ENCODE peak calls at places on chromosomes 1 and 21, in six cellular contexts. One of them, this sample, is unnamed. For H3K9me3, the result is how much of the 10 kb centered on the place peaks cover.

GRCh38 chr1:2136386-2136821 is 58.2 kb downstream of the FAAP20 start:
- DNase-seq in CD8-positive, alpha-beta T cell: no peak
- DNase-seq in left ventricle myocardium inferior: peak
- DNase-seq in adipocyte: no peak
- DNase-seq in PC-3: no peak
- DNase-seq in K562: no peak
- DNase-seq in this sample: no peak

GRCh38 chr1:24009406-24009805 is 29.3 kb upstream of the SRSF10 start:
- DNase-seq in K562: no peak
- DNase-seq in CD8-positive, alpha-beta T cell: no peak
- DNase-seq in left ventricle myocardium inferior: no peak
- DNase-seq in adipocyte: no peak
- DNase-seq in PC-3: peak
- DNase-seq in this sample: no peak

GRCh38 chr1:21647431-21648373 is 21.5 kb downstream of the RAP1GAP start:
- DNase-seq in PC-3: peak
- DNase-seq in K562: peak
- DNase-seq in adipocyte: peak
- DNase-seq in left ventricle myocardium inferior: no peak
- DNase-seq in CD8-positive, alpha-beta T cell: no peak
- DNase-seq in this sample: peak

GRCh38 chr1:84435159-84435558 is 36.9 kb downstream of the DNASE2B start:
- DNase-seq in CD8-positive, alpha-beta T cell: no peak
- DNase-seq in adipocyte: no peak
- DNase-seq in K562: no peak
- DNase-seq in PC-3: no peak
- DNase-seq in left ventricle myocardium inferior: no peak
- DNase-seq in this sample: no peak

GRCh38 chr1:200323856-200324400 is 85.9 kb downstream of the ZNF281 start:
- DNase-seq in CD8-positive, alpha-beta T cell: no peak
- DNase-seq in adipocyte: peak
- DNase-seq in left ventricle myocardium inferior: no peak
- DNase-seq in K562: no peak
- DNase-seq in PC-3: peak
- DNase-seq in this sample: no peak

GRCh38 chr1:150283260-150283659 is 906 bp downstream of the CIART start:
- DNase-seq in PC-3: no peak
- DNase-seq in CD8-positive, alpha-beta T cell: no peak
- DNase-seq in K562: no peak
- DNase-seq in left ventricle myocardium inferior: no peak
- DNase-seq in adipocyte: no peak
- DNase-seq in this sample: no peak

GRCh38 chr1:110478241-110478640 is 27.3 kb downstream of the PROK1 start:
- DNase-seq in adipocyte: no peak
- DNase-seq in CD8-positive, alpha-beta T cell: no peak
- DNase-seq in PC-3: no peak
- DNase-seq in K562: no peak
- DNase-seq in left ventricle myocardium inferior: no peak
- DNase-seq in this sample: no peak

GRCh38 chr1:210597555-210598134 is 268.9 kb downstream of the HHAT start:
- DNase-seq in PC-3: peak
- DNase-seq in left ventricle myocardium inferior: no peak
- DNase-seq in CD8-positive, alpha-beta T cell: no peak
- DNase-seq in K562: peak
- DNase-seq in adipocyte: peak
- DNase-seq in this sample: no peak

GRCh38 chr1:50208296-50208695 is 99.6 kb downstream of the ELAVL4 start:
- DNase-seq in K562: no peak
- DNase-seq in adipocyte: no peak
- DNase-seq in CD8-positive, alpha-beta T cell: no peak
- DNase-seq in left ventricle myocardium inferior: no peak
- DNase-seq in PC-3: no peak
- DNase-seq in this sample: no peak

GRCh38 chr1:196209983-196210382 is 398.3 kb downstream of the KCNT2 start:
- DNase-seq in left ventricle myocardium inferior: no peak
- DNase-seq in K562: no peak
- DNase-seq in CD8-positive, alpha-beta T cell: no peak
- DNase-seq in PC-3: no peak
- DNase-seq in adipocyte: peak
- DNase-seq in this sample: no peak

GRCh38 chr21:25579402-25580016 is 27.8 kb downstream of the MRPL39 start:
- DNase-seq in PC-3: no peak
- DNase-seq in CD8-positive, alpha-beta T cell: no peak
- DNase-seq in K562: no peak
- DNase-seq in adipocyte: no peak
- DNase-seq in left ventricle myocardium inferior: no peak
- DNase-seq in this sample: no peak

GRCh38 chr1:22912311-22912710 is 60.4 kb downstream of the LACTBL1 start:
- DNase-seq in left ventricle myocardium inferior: no peak
- DNase-seq in CD8-positive, alpha-beta T cell: no peak
- DNase-seq in adipocyte: no peak
- DNase-seq in K562: no peak
- DNase-seq in PC-3: no peak
- DNase-seq in this sample: no peak

GRCh38 chr21:42219606-42220137 is 732 bp downstream of the ABCG1 start:
- DNase-seq in PC-3: no peak
- DNase-seq in adipocyte: no peak
- DNase-seq in left ventricle myocardium inferior: peak
- DNase-seq in K562: no peak
- DNase-seq in CD8-positive, alpha-beta T cell: peak
- DNase-seq in this sample: no peak

GRCh38 chr1:110283677-110284076 is 55.5 kb upstream of the RBM15 start:
- DNase-seq in left ventricle myocardium inferior: no peak
- DNase-seq in PC-3: no peak
- DNase-seq in adipocyte: peak
- DNase-seq in CD8-positive, alpha-beta T cell: no peak
- DNase-seq in K562: no peak
- DNase-seq in this sample: no peak

GRCh38 chr1:225762444-225762843 is 15.2 kb upstream of the SRP9 start:
- DNase-seq in CD8-positive, alpha-beta T cell: no peak
- DNase-seq in adipocyte: peak
- DNase-seq in K562: peak
- DNase-seq in PC-3: no peak
- DNase-seq in left ventricle myocardium inferior: no peak
- DNase-seq in this sample: no peak
- H3K4me3 ChIP-seq in CD8-positive, alpha-beta T cell: no peak
- H3K4me3 ChIP-seq in adipocyte: no peak
- H3K4me3 ChIP-seq in K562: no peak
- H3K4me3 ChIP-seq in PC-3: no peak
- H3K4me3 ChIP-seq in left ventricle myocardium inferior: no peak
- H3K4me3 ChIP-seq in this sample: no peak

GRCh38 chr1:40462956-40463590 is 12.8 kb downstream of the ZFP69B start:
- DNase-seq in K562: no peak
- DNase-seq in adipocyte: no peak
- DNase-seq in CD8-positive, alpha-beta T cell: no peak
- DNase-seq in PC-3: peak
- DNase-seq in left ventricle myocardium inferior: no peak
- DNase-seq in this sample: no peak
- H3K9me3 ChIP-seq in K562: under half
- H3K9me3 ChIP-seq in adipocyte: half or more
- H3K9me3 ChIP-seq in CD8-positive, alpha-beta T cell: half or more
- H3K9me3 ChIP-seq in PC-3: half or more
- H3K9me3 ChIP-seq in left ventricle myocardium inferior: half or more
- H3K9me3 ChIP-seq in this sample: under half

GRCh38 chr1:44788120-44788860 is at the start of gene BEST4:
- DNase-seq in K562: no peak
- DNase-seq in PC-3: no peak
- DNase-seq in left ventricle myocardium inferior: no peak
- DNase-seq in CD8-positive, alpha-beta T cell: no peak
- DNase-seq in adipocyte: no peak
- DNase-seq in this sample: no peak
- H3K4me3 ChIP-seq in K562: no peak
- H3K4me3 ChIP-seq in PC-3: no peak
- H3K4me3 ChIP-seq in left ventricle myocardium inferior: no peak
- H3K4me3 ChIP-seq in CD8-positive, alpha-beta T cell: no peak
- H3K4me3 ChIP-seq in adipocyte: no peak
- H3K4me3 ChIP-seq in this sample: no peak

GRCh38 chr1:152699746-152700145 is 1.6 kb downstream of the LCE2A start:
- DNase-seq in K562: no peak
- DNase-seq in CD8-positive, alpha-beta T cell: no peak
- DNase-seq in adipocyte: no peak
- DNase-seq in PC-3: no peak
- DNase-seq in left ventricle myocardium inferior: no peak
- DNase-seq in this sample: no peak
- H3K9me3 ChIP-seq in K562: under half
- H3K9me3 ChIP-seq in CD8-positive, alpha-beta T cell: under half
- H3K9me3 ChIP-seq in adipocyte: under half
- H3K9me3 ChIP-seq in PC-3: under half
- H3K9me3 ChIP-seq in left ventricle myocardium inferior: under half
- H3K9me3 ChIP-seq in this sample: under half

This sample was measured in neuronal stem cell.